ENCODE peak calls at places on chromosomes 7 and 10, in five cellular contexts. G is GM23338, W is HCT116, P is brain microvascular endothelial cell, U is upper lobe of left lung. J is an unnamed sample. For H3K36me3, the result is how much of the 10 kb centered on the place peaks cover.

GRCh38 chr10:123993534-123994416 is 99.6 kb downstream of the CHST15 start:
- DNase-seq in G (no peak), W (no peak), U (no peak), P (no peak), J (no peak)

GRCh38 chr7:105304040-105304895 is 84.5 kb downstream of the SRPK2 start:
- DNase-seq in G (no peak), U (no peak), W (peak), P (peak), J (peak)

GRCh38 chr10:72694476-72695369 is 2.8 kb downstream of the MCU start:
- DNase-seq in P (no peak), U (peak), W (no peak), G (no peak), J (no peak)

GRCh38 chr10:111347386-111348005 is 270.7 kb downstream of the ADRA2A start:
- DNase-seq in W (no peak), P (no peak), G (peak), U (peak), J (no peak)

GRCh38 chr10:75860009-75860408 is 428.6 kb downstream of the LRMDA start:
- DNase-seq in G (no peak), W (no peak), P (no peak), U (no peak), J (no peak)

GRCh38 chr10:59006511-59007306 is 169.7 kb upstream of the PHYHIPL start:
- DNase-seq in P (peak), W (no peak), U (no peak), G (no peak), J (peak)

GRCh38 chr7:119963654-119964053 is 309.3 kb upstream of the KCND2 start:
- DNase-seq in U (no peak), G (no peak), P (peak), W (no peak), J (no peak)

GRCh38 chr7:126302639-126303038 is 950.1 kb downstream of the GRM8 start:
- DNase-seq in G (peak), W (no peak), U (no peak), P (no peak), J (no peak)

GRCh38 chr7:101816499-101817030 is 861 bp upstream of the CUX1 start:
- DNase-seq in G (no peak), W (no peak), P (no peak), U (peak), J (no peak)

GRCh38 chr7:138952791-138953190 is 28.4 kb downstream of the KIAA1549 start:
- DNase-seq in P (no peak), G (no peak), U (no peak), W (no peak), J (no peak)

GRCh38 chr10:92727141-92727540 is 37.4 kb downstream of the HHEX start:
- DNase-seq in G (no peak), P (no peak), U (no peak), W (no peak), J (no peak)

GRCh38 chr7:517848-518629 is 1.6 kb downstream of the PDGFA start:
- DNase-seq in P (peak), W (no peak), G (peak), U (peak), J (no peak)

GRCh38 chr10:98748298-98748697 is 301.6 kb upstream of the HPS1 start:
- DNase-seq in U (no peak), W (peak), G (peak), P (peak), J (peak)

GRCh38 chr10:62815373-62816111 is 624 bp downstream of the EGR2 start:
- DNase-seq in U (no peak), P (no peak), W (no peak), G (peak), J (no peak)

GRCh38 chr10:72379776-72380175 is 25.1 kb upstream of the DNAJB12 start:
- DNase-seq in G (no peak), U (no peak), W (no peak), P (no peak), J (no peak)

GRCh38 chr7:155676052-155676451 is 31.6 kb downstream of the RBM33 start:
- DNase-seq in U (no peak), P (no peak), W (no peak), G (no peak), J (no peak)

GRCh38 chr10:126421745-126422144 is 33.5 kb upstream of the ADAM12 start:
- DNase-seq in G (no peak), W (no peak), U (no peak), P (peak), J (peak)

GRCh38 chr7:106047146-106047545 is 65.0 kb downstream of the SYPL1 start:
- DNase-seq in W (no peak), G (no peak), P (no peak), U (no peak), J (no peak)

GRCh38 chr10:6151087-6151977 is 51.4 kb upstream of the PFKFB3 start:
- DNase-seq in P (peak), U (peak), G (peak), W (no peak), J (no peak)

GRCh38 chr10:117007080-117007479 is 2.1 kb upstream of the SHTN1 start:
- DNase-seq in W (peak), G (no peak), U (no peak), P (peak), J (peak)

GRCh38 chr10:87053121-87053520 is 33.0 kb downstream of the FAM25A start:
- DNase-seq in G (no peak), U (no peak), P (no peak), W (no peak), J (no peak)

GRCh38 chr10:19930936-19931859 is 115.0 kb downstream of the PLXDC2 start:
- DNase-seq in W (no peak), U (peak), G (peak), P (peak), J (peak)

GRCh38 chr7:917255-918117 is 37.0 kb downstream of the ADAP1 start:
- DNase-seq in W (no peak), P (no peak), U (no peak), G (no peak), J (no peak)

GRCh38 chr10:127090135-127090534 is 106.3 kb downstream of the INSYN2A start:
- DNase-seq in U (no peak), G (no peak), W (no peak), P (no peak), J (no peak)

GRCh38 chr7:65951837-65952578 is 30.0 kb downstream of the GUSB start:
- DNase-seq in P (no peak), W (no peak), G (no peak), U (peak), J (no peak)

GRCh38 chr10:90047243-90047729 is 345.9 kb downstream of the KIF20B start:
- DNase-seq in U (no peak), W (peak), P (no peak), G (no peak), J (no peak)

GRCh38 chr7:137760111-137760510 is 86.7 kb downstream of the DGKI start:
- DNase-seq in G (peak), P (no peak), W (no peak), U (no peak), J (no peak)

GRCh38 chr10:82683989-82684388 is 809.0 kb downstream of the NRG3 start:
- DNase-seq in P (no peak), G (no peak), U (no peak), W (no peak), J (no peak)

GRCh38 chr10:11017575-11018425 is at the start of gene CELF2:
- DNase-seq in W (no peak), G (peak), U (peak), P (no peak), J (no peak)

GRCh38 chr10:4763960-4764428 is 62.0 kb upstream of the AKR1E2 start:
- DNase-seq in U (no peak), G (no peak), P (no peak), W (no peak), J (peak)

GRCh38 chr10:133446979-133447378 is 6.8 kb upstream of the SCART1 start:
- DNase-seq in P (no peak), W (no peak), G (no peak), U (no peak), J (no peak)

GRCh38 chr7:74457007-74457406 is 3.3 kb downstream of the GTF2IRD1 start:
- DNase-seq in G (no peak), P (no peak), U (no peak), W (no peak), J (no peak)

GRCh38 chr10:14010083-14010551 is 320.6 kb downstream of the FRMD4A start:
- DNase-seq in W (no peak), P (peak), G (peak), U (no peak), J (no peak)

GRCh38 chr7:155490697-155491628 is 33.0 kb downstream of the EN2 start:
- DNase-seq in W (no peak), U (peak), P (no peak), G (peak), J (no peak)

GRCh38 chr10:51861731-51862130 is 162.3 kb upstream of the CSTF2T start:
- DNase-seq in P (no peak), G (no peak), W (no peak), U (no peak), J (no peak)

GRCh38 chr10:100651916-100652315 is 93.5 kb upstream of the PAX2 start:
- DNase-seq in W (no peak), P (no peak), G (no peak), U (no peak), J (no peak)
- H3K4me3 ChIP-seq in W (no peak), P (no peak), G (no peak), U (no peak), J (no peak)

GRCh38 chr10:113000454-113000853 is 50.4 kb downstream of the TCF7L2 start:
- DNase-seq in G (no peak), U (no peak), P (no peak), W (no peak), J (no peak)
- TF ChIP-seq CTCF in G (no peak), U (no peak), P (no peak), W (no peak), J (no peak)

DNA sequence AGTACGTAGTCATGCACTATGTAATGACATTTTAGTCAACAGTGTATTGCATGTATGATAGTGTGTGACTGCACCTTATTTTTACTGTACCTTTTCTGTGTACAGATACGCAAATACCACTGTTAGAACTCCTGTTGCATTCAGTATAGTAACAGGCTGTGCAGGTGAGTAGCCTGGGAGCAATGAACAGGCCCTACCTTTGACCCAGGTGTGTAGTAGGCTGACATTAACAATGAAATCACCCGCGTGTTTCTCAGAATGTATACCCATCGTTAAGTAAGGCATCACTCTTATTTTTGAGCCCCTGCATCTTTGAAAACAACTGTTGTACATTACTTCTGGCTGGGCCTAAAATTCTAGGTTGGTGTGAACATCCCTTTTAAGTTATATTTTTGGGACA is 41.6 kb downstream of the DAGLB start:
- DNase-seq in U (no peak), P (no peak), W (no peak), G (no peak), J (no peak)
- H3K36me3 ChIP-seq in U (half or more), P (half or more), W (half or more), G (half or more), J (under half)

GRCh38 chr7:157079116-157079515 is 59.6 kb upstream of the UBE3C start:
- DNase-seq in U (no peak), G (no peak), W (no peak), P (no peak), J (no peak)

GRCh38 chr7:157077021-157077420 is 61.7 kb upstream of the UBE3C start:
- DNase-seq in U (no peak), W (no peak), G (no peak), P (no peak), J (no peak)

GRCh38 chr7:157076466-157076865 is 62.3 kb upstream of the UBE3C start:
- DNase-seq in U (no peak), G (no peak), W (no peak), P (no peak), J (no peak)

GRCh38 chr7:157080111-157080730 is 58.5 kb upstream of the UBE3C start:
- DNase-seq in P (no peak), G (no peak), W (peak), U (no peak), J (no peak)

DNA sequence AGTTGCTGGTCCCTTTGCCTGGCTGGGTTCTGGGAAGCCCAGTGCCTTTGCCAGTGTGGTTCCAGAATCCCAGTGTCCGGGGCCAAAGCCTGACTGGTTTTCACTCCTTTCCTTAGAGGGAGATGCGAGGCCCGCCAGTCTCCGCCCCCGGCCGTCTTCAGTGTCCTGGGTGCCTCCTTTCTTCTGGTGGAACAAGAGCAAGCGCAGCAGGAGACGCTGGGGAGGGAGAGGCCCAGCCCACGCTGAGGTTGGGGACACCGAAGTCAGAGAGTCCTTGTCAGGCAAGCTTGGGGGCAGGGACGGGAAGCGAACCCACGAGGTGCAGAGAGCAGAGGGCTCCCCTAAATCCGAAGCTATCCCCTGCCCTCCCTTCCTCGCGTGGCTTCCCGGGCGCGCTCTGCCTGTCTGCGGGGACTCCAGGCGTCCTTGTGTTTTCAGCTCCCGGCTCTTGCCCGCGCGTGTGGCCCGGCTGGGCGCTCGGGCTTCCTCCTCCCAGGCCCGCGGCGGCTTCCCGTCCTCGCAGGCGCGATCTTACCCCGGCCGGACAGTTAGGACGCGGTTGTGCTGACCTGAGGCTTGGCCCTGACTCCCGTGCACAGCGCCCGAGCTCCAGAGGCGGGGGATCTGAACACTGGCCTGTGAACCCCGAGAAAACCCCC is 60.6 kb upstream of the UBE3C start:
- DNase-seq in G (peak), W (no peak), P (peak), U (no peak), J (no peak)
- H3K4me3 ChIP-seq in G (peak), W (no peak), P (peak), U (no peak), J (no peak)

GRCh38 chr10:18793951-18794350 is 134.7 kb downstream of the ARL5B start:
- DNase-seq in U (no peak), P (peak), W (peak), G (peak), J (no peak)
- TF ChIP-seq CTCF in U (no peak), P (peak), W (no peak), G (peak), J (peak)

DNA sequence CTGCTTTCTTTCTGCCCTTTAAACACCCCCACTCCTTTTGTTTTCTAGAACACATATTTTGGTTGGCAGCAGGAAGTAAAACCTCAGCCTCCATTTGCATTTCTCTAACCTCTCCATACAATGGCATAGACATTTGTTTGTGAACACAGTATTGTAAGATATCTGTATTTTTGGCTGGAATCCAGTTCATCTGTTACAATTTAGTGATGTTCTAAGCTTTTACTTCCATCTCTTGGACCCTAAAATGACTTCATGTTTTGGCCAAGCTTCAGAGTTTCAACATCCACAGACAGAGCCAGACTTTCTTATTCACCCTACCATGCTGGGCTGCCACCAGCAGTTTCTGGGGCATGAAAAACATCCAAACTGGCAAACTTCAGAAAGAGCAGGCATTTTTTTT is 21.1 kb upstream of the AUTS2 start:
- DNase-seq in G (no peak), W (no peak), U (no peak), P (no peak), J (no peak)
- H3K36me3 ChIP-seq in G (under half), W (under half), U (under half), P (under half), J (under half)

GRCh38 chr10:96288151-96288621 is 16.0 kb upstream of the DNTT start:
- DNase-seq in P (no peak), W (no peak), U (no peak), G (no peak), J (no peak)
- H3K4me3 ChIP-seq in P (no peak), W (no peak), U (no peak), G (no peak), J (no peak)

DNA sequence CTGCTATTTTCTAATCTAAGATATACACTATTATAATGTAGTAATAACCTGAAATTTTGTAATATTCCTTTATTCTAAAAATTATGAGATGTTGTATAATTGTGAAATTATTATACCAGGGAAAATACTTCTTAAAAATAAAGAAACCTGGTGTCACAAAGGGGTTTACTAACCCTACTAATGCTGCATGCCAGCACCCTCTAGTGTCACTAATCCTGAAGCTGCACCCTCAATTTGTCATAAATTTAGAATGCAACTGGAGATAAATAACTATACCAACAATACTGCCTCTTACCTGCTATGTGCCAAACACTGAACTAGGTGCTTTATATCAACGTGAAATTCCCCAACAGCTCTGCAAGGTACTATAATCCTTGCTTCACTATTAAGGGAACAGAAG is 30.8 kb downstream of the TM9SF3 start:
- DNase-seq in W (no peak), G (peak), U (no peak), P (no peak), J (no peak)
- TF ChIP-seq CTCF in W (peak), G (peak), U (no peak), P (peak), J (peak)

J was measured in kidney epithelial cell.